ENCODE peak calls at places on chromosomes 6 and 20, in seven cellular contexts. P is stomach, V is body of pancreas, A is mucosa of descending colon, R is PC-3, M is tibial artery, G is uterus. N is an unnamed sample. For H3K36me3, the result is how much of the 10 kb centered on the place peaks cover.

GRCh38 chr6:26299286-26300042 is 65.5 kb upstream of the BTN3A2 start:
- DNase-seq in P (no peak), V (no peak), A (no peak), R (no peak), M (no peak), G (no peak), N (no peak)

GRCh38 chr6:28907394-28907793 is 16.4 kb downstream of the TRIM27 start:
- DNase-seq in P (no peak), V (no peak), A (no peak), R (peak), M (no peak), G (no peak), N (no peak)

GRCh38 chr6:32588156-32588555 is 1.5 kb downstream of the HLA-DRB1 start:
- DNase-seq in P (no peak), V (no peak), A (no peak), R (no peak), M (no peak), G (no peak), N (no peak)

GRCh38 chr6:5398530-5398929 is 137.2 kb downstream of the FARS2 start:
- DNase-seq in P (no peak), V (no peak), A (no peak), R (peak), M (no peak), G (no peak), N (no peak)

GRCh38 chr20:20334489-20334888 is 33.4 kb upstream of the INSM1 start:
- DNase-seq in P (no peak), V (no peak), A (no peak), R (no peak), M (no peak), G (no peak), N (no peak)

GRCh38 chr20:24039196-24039595 is 50.6 kb upstream of the GGTLC1 start:
- DNase-seq in P (no peak), V (no peak), A (no peak), R (no peak), M (no peak), G (no peak), N (no peak)

GRCh38 chr20:57080796-57081195 is 185.6 kb downstream of the BMP7 start:
- DNase-seq in P (no peak), V (no peak), A (no peak), R (peak), M (no peak), G (no peak), N (no peak)

GRCh38 chr20:17893480-17893879 is 75.1 kb downstream of the SNX5 start:
- DNase-seq in P (no peak), V (no peak), A (no peak), R (no peak), M (no peak), G (no peak), N (no peak)

GRCh38 chr6:133923938-133924593 is 29.0 kb upstream of the TBPL1 start:
- DNase-seq in P (peak), V (peak), A (no peak), R (peak), M (peak), G (peak), N (no peak)

GRCh38 chr20:47438464-47439381 is 63.0 kb upstream of the NCOA3 start:
- DNase-seq in P (no peak), V (no peak), A (no peak), R (peak), M (no peak), G (no peak), N (no peak)

GRCh38 chr6:157912326-157912725 is 69.3 kb upstream of the SYNJ2 start:
- DNase-seq in P (no peak), V (no peak), A (no peak), R (no peak), M (no peak), G (peak), N (no peak)

GRCh38 chr20:43829951-43830690 is 84.5 kb upstream of the TOX2 start:
- DNase-seq in P (no peak), V (no peak), A (no peak), R (no peak), M (no peak), G (no peak), N (no peak)

GRCh38 chr6:138086573-138087196 is 20.5 kb downstream of the PERP start:
- DNase-seq in P (no peak), V (peak), A (no peak), R (peak), M (no peak), G (no peak), N (no peak)

GRCh38 chr6:137487947-137488735 is 6.1 kb downstream of the OLIG3 start:
- DNase-seq in P (no peak), V (no peak), A (no peak), R (no peak), M (no peak), G (no peak), N (no peak)

GRCh38 chr20:6039766-6040165 is 14.1 kb downstream of the LRRN4 start:
- DNase-seq in P (no peak), V (no peak), A (no peak), R (no peak), M (no peak), G (no peak), N (no peak)

GRCh38 chr20:6036213-6036612 is 17.6 kb downstream of the LRRN4 start:
- DNase-seq in P (no peak), V (no peak), A (no peak), R (no peak), M (no peak), G (no peak), N (no peak)

GRCh38 chr20:6038256-6038655 is 15.6 kb downstream of the LRRN4 start:
- DNase-seq in P (no peak), V (no peak), A (no peak), R (no peak), M (no peak), G (no peak), N (peak)

GRCh38 chr20:6034134-6034969 is 19.5 kb downstream of the LRRN4 start:
- DNase-seq in P (no peak), V (no peak), A (no peak), R (no peak), M (no peak), G (no peak), N (no peak)

GRCh38 chr20:6037082-6037481 is 16.8 kb downstream of the LRRN4 start:
- DNase-seq in P (no peak), V (no peak), A (no peak), R (no peak), M (no peak), G (no peak), N (no peak)
- H3K36me3 ChIP-seq in P (under half), V (under half), A (under half), R (half or more), M (half or more), G (under half), N (half or more)

GRCh38 chr6:72817208-72817607 is 195.3 kb downstream of the KCNQ5 start:
- DNase-seq in P (no peak), V (no peak), A (no peak), R (peak), M (no peak), G (no peak), N (no peak)
- H3K36me3 ChIP-seq in P (under half), V (under half), A (under half), R (under half), M (under half), G (under half), N (under half)

GRCh38 chr20:14178952-14179351 is 158.5 kb downstream of the FLRT3 start:
- DNase-seq in P (no peak), V (no peak), A (no peak), R (peak), M (no peak), G (no peak), N (no peak)
- H3K36me3 ChIP-seq in P (under half), V (under half), A (under half), R (under half), M (under half), G (under half), N (under half)

GRCh38 chr20:62310757-62311121 is 7.9 kb downstream of the ADRM1 start:
- DNase-seq in P (no peak), V (no peak), A (no peak), R (no peak), M (no peak), G (no peak), N (no peak)
- H3K36me3 ChIP-seq in P (half or more), V (under half), A (under half), R (half or more), M (half or more), G (under half), N (half or more)

N was measured in heart right ventricle.